ENCODE peak calls at places on chromosomes 13 and 19, in nine cellular contexts. One of them, this sample, is unnamed.

GRCh38 chr19:4606921-4607678 is 32.2 kb upstream of the TNFAIP8L1 start:
- DNase-seq in hepatocyte: peak; percentile 41
- DNase-seq in upper lobe of right lung: no peak
- DNase-seq in AG10803: no peak
- DNase-seq in fibroblast of pulmonary artery: no peak
- DNase-seq in MM.1S: no peak
- DNase-seq in PC-3: no peak
- DNase-seq in mucosa of descending colon: no peak
- DNase-seq in CD4-positive, alpha-beta T cell: no peak
- DNase-seq in this sample: peak; percentile 66

GRCh38 chr19:19202707-19203011 is 555 bp downstream of the NR2C2AP start:
- DNase-seq in hepatocyte: no peak
- DNase-seq in upper lobe of right lung: no peak
- DNase-seq in AG10803: no peak
- DNase-seq in fibroblast of pulmonary artery: no peak
- DNase-seq in MM.1S: no peak
- DNase-seq in PC-3: no peak
- DNase-seq in mucosa of descending colon: no peak
- DNase-seq in CD4-positive, alpha-beta T cell: no peak
- DNase-seq in this sample: no peak

GRCh38 chr13:91142572-91142971 is 204.9 kb upstream of the MIR17HG start:
- DNase-seq in hepatocyte: peak; percentile 32
- DNase-seq in upper lobe of right lung: no peak
- DNase-seq in AG10803: peak; percentile 29
- DNase-seq in fibroblast of pulmonary artery: peak; percentile 61
- DNase-seq in MM.1S: no peak
- DNase-seq in PC-3: peak; percentile 71
- DNase-seq in mucosa of descending colon: no peak
- DNase-seq in CD4-positive, alpha-beta T cell: no peak
- DNase-seq in this sample: no peak

GRCh38 chr19:35673121-35673804 is 6.9 kb downstream of the UPK1A start:
- DNase-seq in hepatocyte: peak; percentile 62
- DNase-seq in upper lobe of right lung: peak; percentile 71
- DNase-seq in AG10803: peak; percentile 47
- DNase-seq in fibroblast of pulmonary artery: peak; percentile 40
- DNase-seq in MM.1S: peak; percentile 53
- DNase-seq in PC-3: no peak
- DNase-seq in mucosa of descending colon: no peak
- DNase-seq in CD4-positive, alpha-beta T cell: no peak
- DNase-seq in this sample: peak; percentile 62

GRCh38 chr19:18519962-18520847 is 1.7 kb downstream of the ELL start:
- DNase-seq in hepatocyte: peak; percentile 92
- DNase-seq in upper lobe of right lung: peak; percentile 83
- DNase-seq in AG10803: peak; percentile 80
- DNase-seq in fibroblast of pulmonary artery: peak; percentile 83
- DNase-seq in MM.1S: peak; percentile 83
- DNase-seq in PC-3: peak; percentile 90
- DNase-seq in mucosa of descending colon: peak; percentile 84
- DNase-seq in CD4-positive, alpha-beta T cell: peak; percentile 42
- DNase-seq in this sample: no peak

GRCh38 chr19:51016798-51017683 is 2.5 kb downstream of the KLK10 start:
- DNase-seq in hepatocyte: peak; percentile 69
- DNase-seq in upper lobe of right lung: no peak
- DNase-seq in AG10803: peak; percentile 31
- DNase-seq in fibroblast of pulmonary artery: peak; percentile 57
- DNase-seq in MM.1S: no peak
- DNase-seq in PC-3: peak; percentile 95
- DNase-seq in mucosa of descending colon: peak; percentile 69
- DNase-seq in CD4-positive, alpha-beta T cell: peak; percentile 9
- DNase-seq in this sample: peak; percentile 44

GRCh38 chr13:33251131-33251629 is 34.4 kb downstream of the STARD13 start:
- DNase-seq in hepatocyte: peak; percentile 28
- DNase-seq in upper lobe of right lung: no peak
- DNase-seq in AG10803: peak; percentile 98
- DNase-seq in fibroblast of pulmonary artery: peak; percentile 91
- DNase-seq in MM.1S: peak; percentile 15
- DNase-seq in PC-3: peak; percentile 95
- DNase-seq in mucosa of descending colon: no peak
- DNase-seq in CD4-positive, alpha-beta T cell: no peak
- DNase-seq in this sample: no peak

GRCh38 chr13:25178070-25178469 is 6.0 kb upstream of the AMER2 start:
- DNase-seq in hepatocyte: no peak
- DNase-seq in upper lobe of right lung: no peak
- DNase-seq in AG10803: no peak
- DNase-seq in fibroblast of pulmonary artery: no peak
- DNase-seq in MM.1S: no peak
- DNase-seq in PC-3: no peak
- DNase-seq in mucosa of descending colon: no peak
- DNase-seq in CD4-positive, alpha-beta T cell: no peak
- DNase-seq in this sample: no peak

GRCh38 chr13:40318366-40318765 is 348.1 kb downstream of the FOXO1 start:
- DNase-seq in hepatocyte: peak; percentile 31
- DNase-seq in upper lobe of right lung: no peak
- DNase-seq in AG10803: no peak
- DNase-seq in fibroblast of pulmonary artery: peak; percentile 34
- DNase-seq in MM.1S: no peak
- DNase-seq in PC-3: no peak
- DNase-seq in mucosa of descending colon: no peak
- DNase-seq in CD4-positive, alpha-beta T cell: no peak
- DNase-seq in this sample: peak; percentile 77

GRCh38 chr13:34678154-34678553 is 263.9 kb upstream of the NBEA start:
- DNase-seq in hepatocyte: no peak
- DNase-seq in upper lobe of right lung: no peak
- DNase-seq in AG10803: no peak
- DNase-seq in fibroblast of pulmonary artery: peak; percentile 76
- DNase-seq in MM.1S: no peak
- DNase-seq in PC-3: peak; percentile 77
- DNase-seq in mucosa of descending colon: no peak
- DNase-seq in CD4-positive, alpha-beta T cell: no peak
- DNase-seq in this sample: no peak

GRCh38 chr13:74555291-74556001 is 421.2 kb upstream of the KLF12 start:
- DNase-seq in hepatocyte: no peak
- DNase-seq in upper lobe of right lung: no peak
- DNase-seq in AG10803: peak; percentile 4
- DNase-seq in fibroblast of pulmonary artery: no peak
- DNase-seq in MM.1S: no peak
- DNase-seq in PC-3: no peak
- DNase-seq in mucosa of descending colon: no peak
- DNase-seq in CD4-positive, alpha-beta T cell: no peak
- DNase-seq in this sample: no peak

GRCh38 chr19:38055655-38056521 is 148.9 kb downstream of the SIPA1L3 start:
- DNase-seq in hepatocyte: no peak
- DNase-seq in upper lobe of right lung: no peak
- DNase-seq in AG10803: no peak
- DNase-seq in fibroblast of pulmonary artery: no peak
- DNase-seq in MM.1S: no peak
- DNase-seq in PC-3: no peak
- DNase-seq in mucosa of descending colon: no peak
- DNase-seq in CD4-positive, alpha-beta T cell: no peak
- DNase-seq in this sample: no peak

GRCh38 chr19:45655073-45655472 is 12.9 kb upstream of the GIPR start:
- DNase-seq in hepatocyte: no peak
- DNase-seq in upper lobe of right lung: no peak
- DNase-seq in AG10803: no peak
- DNase-seq in fibroblast of pulmonary artery: no peak
- DNase-seq in MM.1S: no peak
- DNase-seq in PC-3: no peak
- DNase-seq in mucosa of descending colon: no peak
- DNase-seq in CD4-positive, alpha-beta T cell: no peak
- DNase-seq in this sample: no peak

GRCh38 chr13:111413407-111414187 is 93.2 kb downstream of the TEX29 start:
- DNase-seq in hepatocyte: no peak
- DNase-seq in upper lobe of right lung: no peak
- DNase-seq in AG10803: no peak
- DNase-seq in fibroblast of pulmonary artery: no peak
- DNase-seq in MM.1S: no peak
- DNase-seq in PC-3: no peak
- DNase-seq in mucosa of descending colon: no peak
- DNase-seq in CD4-positive, alpha-beta T cell: no peak
- DNase-seq in this sample: no peak

DNA sequence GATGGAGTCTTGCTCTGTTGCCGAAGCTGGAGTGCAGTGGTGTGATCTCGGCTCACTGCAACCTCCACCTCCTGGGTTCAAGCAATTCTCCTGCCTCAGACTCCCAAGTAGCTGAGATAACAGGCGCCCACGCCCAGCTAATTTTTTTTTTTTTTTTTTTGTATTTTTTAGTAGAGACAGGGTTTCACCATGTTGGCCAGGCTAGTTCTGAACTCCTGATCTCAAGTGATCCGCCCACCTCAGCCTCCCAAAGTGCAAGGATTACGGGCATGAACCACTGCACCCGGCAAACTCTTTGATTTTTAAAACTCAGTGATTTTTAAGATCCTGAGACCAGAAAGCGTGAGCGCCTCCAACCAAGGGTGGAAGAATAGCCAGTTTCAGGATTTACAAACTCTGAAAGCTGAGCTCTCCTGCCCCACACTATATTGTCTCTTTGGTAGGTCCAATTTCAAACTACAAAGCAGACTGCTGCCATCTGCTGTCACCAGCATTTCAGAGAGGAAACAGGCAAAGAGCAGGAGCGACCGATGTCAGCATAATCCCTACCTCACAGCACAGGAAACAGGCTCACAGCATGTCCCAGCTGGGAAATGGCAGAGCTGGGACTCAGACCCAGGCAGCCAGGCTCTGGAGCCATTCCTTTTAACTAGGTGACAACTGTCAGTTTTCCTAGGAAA is 9.2 kb downstream of the NOSIP start:
- DNase-seq in hepatocyte: peak; percentile 43
- DNase-seq in upper lobe of right lung: no peak
- DNase-seq in AG10803: no peak
- DNase-seq in fibroblast of pulmonary artery: no peak
- DNase-seq in MM.1S: peak; percentile 50
- DNase-seq in PC-3: peak; percentile 44
- DNase-seq in mucosa of descending colon: no peak
- DNase-seq in CD4-positive, alpha-beta T cell: no peak
- DNase-seq in this sample: no peak
- TF ChIP-seq CTCF in hepatocyte: peak; percentile 35
- TF ChIP-seq CTCF in upper lobe of right lung: peak; percentile 8
- TF ChIP-seq CTCF in AG10803: no peak
- TF ChIP-seq CTCF in fibroblast of pulmonary artery: no peak
- TF ChIP-seq CTCF in MM.1S: peak; percentile 39
- TF ChIP-seq CTCF in PC-3: peak; percentile 51
- TF ChIP-seq CTCF in mucosa of descending colon: no peak
- TF ChIP-seq CTCF in CD4-positive, alpha-beta T cell: peak; percentile 57
- TF ChIP-seq CTCF in this sample: no peak

GRCh38 chr19:2249010-2249866 is at the start of gene AMH:
- DNase-seq in hepatocyte: no peak
- DNase-seq in upper lobe of right lung: no peak
- DNase-seq in AG10803: no peak
- DNase-seq in fibroblast of pulmonary artery: no peak
- DNase-seq in MM.1S: no peak
- DNase-seq in PC-3: no peak
- DNase-seq in mucosa of descending colon: no peak
- DNase-seq in CD4-positive, alpha-beta T cell: no peak
- DNase-seq in this sample: peak; percentile 57

GRCh38 chr19:2248136-2249009 is 750 bp upstream of the AMH start:
- DNase-seq in hepatocyte: no peak
- DNase-seq in upper lobe of right lung: no peak
- DNase-seq in AG10803: no peak
- DNase-seq in fibroblast of pulmonary artery: no peak
- DNase-seq in MM.1S: no peak
- DNase-seq in PC-3: no peak
- DNase-seq in mucosa of descending colon: no peak
- DNase-seq in CD4-positive, alpha-beta T cell: no peak
- DNase-seq in this sample: no peak

GRCh38 chr19:2246014-2246620 is 3.0 kb upstream of the AMH start:
- DNase-seq in hepatocyte: no peak
- DNase-seq in upper lobe of right lung: no peak
- DNase-seq in AG10803: no peak
- DNase-seq in fibroblast of pulmonary artery: no peak
- DNase-seq in MM.1S: no peak
- DNase-seq in PC-3: no peak
- DNase-seq in mucosa of descending colon: no peak
- DNase-seq in CD4-positive, alpha-beta T cell: no peak
- DNase-seq in this sample: no peak

GRCh38 chr19:2246801-2247361 is 2.2 kb upstream of the AMH start:
- DNase-seq in hepatocyte: no peak
- DNase-seq in upper lobe of right lung: no peak
- DNase-seq in AG10803: peak; percentile 36
- DNase-seq in fibroblast of pulmonary artery: peak; percentile 67
- DNase-seq in MM.1S: no peak
- DNase-seq in PC-3: peak; percentile 39
- DNase-seq in mucosa of descending colon: no peak
- DNase-seq in CD4-positive, alpha-beta T cell: no peak
- DNase-seq in this sample: peak; percentile 56

DNA sequence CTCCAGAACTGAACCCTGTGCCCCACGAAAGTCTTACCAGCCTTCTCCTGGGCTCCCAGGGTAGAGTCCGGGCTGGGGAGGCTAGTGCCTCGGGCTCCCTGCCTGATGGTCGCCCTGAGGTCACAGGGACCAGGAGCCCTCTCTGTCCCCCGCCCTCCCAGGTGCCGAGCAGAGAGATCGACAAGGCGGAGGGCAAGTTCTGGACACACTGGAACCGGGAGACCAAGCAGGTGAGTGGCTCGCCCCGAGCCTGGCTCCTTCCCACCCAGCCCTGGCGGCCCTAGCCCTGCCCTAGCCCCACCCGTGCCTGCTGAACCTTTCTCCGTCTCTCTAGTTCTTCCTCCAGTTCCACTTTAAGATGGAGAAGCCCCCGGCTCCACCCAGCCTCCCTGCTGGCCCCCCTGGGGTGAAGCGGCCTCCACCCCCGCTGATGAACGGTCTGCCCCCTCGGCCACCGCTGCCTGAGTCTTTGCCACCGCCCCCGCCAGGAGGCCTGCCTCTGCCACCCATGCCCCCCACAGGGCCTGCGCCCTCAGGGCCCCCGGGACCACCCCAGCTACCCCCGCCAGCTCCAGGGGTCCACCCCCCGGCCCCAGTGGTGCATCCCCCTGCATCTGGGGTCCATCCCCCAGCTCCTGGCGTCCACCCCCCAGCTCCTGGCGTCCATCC is 1.6 kb upstream of the AMH start:
- DNase-seq in hepatocyte: no peak
- DNase-seq in upper lobe of right lung: no peak
- DNase-seq in AG10803: no peak
- DNase-seq in fibroblast of pulmonary artery: no peak
- DNase-seq in MM.1S: no peak
- DNase-seq in PC-3: no peak
- DNase-seq in mucosa of descending colon: no peak
- DNase-seq in CD4-positive, alpha-beta T cell: no peak
- DNase-seq in this sample: peak; percentile 80
- TF ChIP-seq CTCF in hepatocyte: no peak
- TF ChIP-seq CTCF in upper lobe of right lung: no peak
- TF ChIP-seq CTCF in AG10803: no peak
- TF ChIP-seq CTCF in fibroblast of pulmonary artery: no peak
- TF ChIP-seq CTCF in MM.1S: no peak
- TF ChIP-seq CTCF in PC-3: no peak
- TF ChIP-seq CTCF in mucosa of descending colon: no peak
- TF ChIP-seq CTCF in CD4-positive, alpha-beta T cell: no peak
- TF ChIP-seq CTCF in this sample: no peak

GRCh38 chr19:33795370-33796163 is 1.1 kb upstream of the KCTD15 start:
- DNase-seq in hepatocyte: peak; percentile 94
- DNase-seq in upper lobe of right lung: peak; percentile 90
- DNase-seq in AG10803: peak; percentile 83
- DNase-seq in fibroblast of pulmonary artery: peak; percentile 90
- DNase-seq in MM.1S: no peak
- DNase-seq in PC-3: peak; percentile 70
- DNase-seq in mucosa of descending colon: peak; percentile 81
- DNase-seq in CD4-positive, alpha-beta T cell: no peak
- DNase-seq in this sample: peak; percentile 93
- TF ChIP-seq CTCF in hepatocyte: peak; percentile 97
- TF ChIP-seq CTCF in upper lobe of right lung: peak; percentile 66
- TF ChIP-seq CTCF in AG10803: peak; percentile 48
- TF ChIP-seq CTCF in fibroblast of pulmonary artery: peak; percentile 28
- TF ChIP-seq CTCF in MM.1S: peak; percentile 39
- TF ChIP-seq CTCF in PC-3: peak; percentile 78
- TF ChIP-seq CTCF in mucosa of descending colon: peak; percentile 74
- TF ChIP-seq CTCF in CD4-positive, alpha-beta T cell: peak; percentile 39
- TF ChIP-seq CTCF in this sample: peak; percentile 72

GRCh38 chr19:49506575-49507105 is 5.8 kb upstream of the FCGRT start:
- DNase-seq in hepatocyte: peak; percentile 79
- DNase-seq in upper lobe of right lung: peak; percentile 73
- DNase-seq in AG10803: no peak
- DNase-seq in fibroblast of pulmonary artery: peak; percentile 68
- DNase-seq in MM.1S: peak; percentile 63
- DNase-seq in PC-3: peak; percentile 83
- DNase-seq in mucosa of descending colon: peak; percentile 69
- DNase-seq in CD4-positive, alpha-beta T cell: peak; percentile 74
- DNase-seq in this sample: peak; percentile 61
- TF ChIP-seq CTCF in hepatocyte: peak; percentile 75
- TF ChIP-seq CTCF in upper lobe of right lung: peak; percentile 78
- TF ChIP-seq CTCF in AG10803: peak; percentile 74
- TF ChIP-seq CTCF in fibroblast of pulmonary artery: peak; percentile 77
- TF ChIP-seq CTCF in MM.1S: peak; percentile 89
- TF ChIP-seq CTCF in PC-3: peak; percentile 95
- TF ChIP-seq CTCF in mucosa of descending colon: peak; percentile 67
- TF ChIP-seq CTCF in CD4-positive, alpha-beta T cell: peak; percentile 83
- TF ChIP-seq CTCF in this sample: peak; percentile 64